ENCODE peak calls at places on chromosome 13, in seven cellular contexts. G is body of pancreas, Q is adrenal gland, Y is esophagus squamous epithelium, A is ovary, R is tibial nerve, P is A549. M is an unnamed sample.

GRCh38 chr13:45206340-45206739 is 5.5 kb upstream of the KCTD4 start:
- DNase-seq in G (no peak), P (peak), A (no peak), Y (no peak), R (no peak), Q (no peak), M (no peak)

GRCh38 chr13:58773280-58773859 is 1141.8 kb downstream of the PCDH17 start:
- DNase-seq in R (no peak), P (no peak), A (no peak), G (no peak), Y (no peak), Q (no peak), M (no peak)

GRCh38 chr13:85828094-85828684 is 29.0 kb upstream of the SLITRK6 start:
- DNase-seq in Q (no peak), P (peak), R (no peak), G (no peak), A (no peak), Y (no peak), M (peak)

GRCh38 chr13:67061750-67062149 is 168.4 kb downstream of the PCDH9 start:
- DNase-seq in Y (no peak), Q (no peak), R (no peak), G (no peak), P (no peak), A (no peak), M (no peak)

GRCh38 chr13:110230661-110231347 is 76.2 kb downstream of the COL4A1 start:
- DNase-seq in Y (no peak), Q (no peak), G (no peak), A (no peak), P (no peak), R (no peak), M (no peak)

GRCh38 chr13:54647275-54647674 is 1618.7 kb downstream of the OLFM4 start:
- DNase-seq in P (no peak), Y (no peak), A (no peak), G (no peak), Q (no peak), R (no peak), M (no peak)

GRCh38 chr13:76641056-76641455 is 245.1 kb downstream of the KCTD12 start:
- DNase-seq in A (no peak), P (no peak), Q (no peak), G (no peak), R (no peak), Y (no peak), M (no peak)

GRCh38 chr13:27022571-27023311 is 148.9 kb downstream of the USP12 start:
- DNase-seq in G (no peak), A (no peak), Q (no peak), R (no peak), P (peak), Y (no peak), M (peak)

GRCh38 chr13:29969286-29969685 is 118.9 kb upstream of the UBL3 start:
- DNase-seq in R (no peak), P (no peak), Q (no peak), Y (no peak), A (no peak), G (no peak), M (no peak)

GRCh38 chr13:91185294-91185863 is 162.1 kb upstream of the MIR17HG start:
- DNase-seq in Y (no peak), R (no peak), G (no peak), A (no peak), P (peak), Q (no peak), M (peak)

GRCh38 chr13:110521296-110521680 is 40.2 kb downstream of the RAB20 start:
- DNase-seq in R (no peak), Q (no peak), P (no peak), G (no peak), A (no peak), Y (no peak), M (no peak)

GRCh38 chr13:40251343-40252032 is 415.0 kb downstream of the FOXO1 start:
- DNase-seq in R (no peak), Q (no peak), G (no peak), A (no peak), P (no peak), Y (no peak), M (no peak)

GRCh38 chr13:20431080-20431479 is 94.6 kb downstream of the CRYL1 start:
- DNase-seq in A (no peak), G (no peak), R (no peak), Q (no peak), Y (no peak), P (no peak), M (no peak)

GRCh38 chr13:46210362-46211083 is 1.2 kb upstream of the LRRC63 start:
- DNase-seq in A (no peak), Q (no peak), G (no peak), R (no peak), P (no peak), Y (no peak), M (peak)

GRCh38 chr13:77692746-77693448 is 4.6 kb upstream of the SLAIN1 start:
- DNase-seq in Q (no peak), A (no peak), R (no peak), Y (no peak), P (no peak), G (no peak), M (no peak)

DNA sequence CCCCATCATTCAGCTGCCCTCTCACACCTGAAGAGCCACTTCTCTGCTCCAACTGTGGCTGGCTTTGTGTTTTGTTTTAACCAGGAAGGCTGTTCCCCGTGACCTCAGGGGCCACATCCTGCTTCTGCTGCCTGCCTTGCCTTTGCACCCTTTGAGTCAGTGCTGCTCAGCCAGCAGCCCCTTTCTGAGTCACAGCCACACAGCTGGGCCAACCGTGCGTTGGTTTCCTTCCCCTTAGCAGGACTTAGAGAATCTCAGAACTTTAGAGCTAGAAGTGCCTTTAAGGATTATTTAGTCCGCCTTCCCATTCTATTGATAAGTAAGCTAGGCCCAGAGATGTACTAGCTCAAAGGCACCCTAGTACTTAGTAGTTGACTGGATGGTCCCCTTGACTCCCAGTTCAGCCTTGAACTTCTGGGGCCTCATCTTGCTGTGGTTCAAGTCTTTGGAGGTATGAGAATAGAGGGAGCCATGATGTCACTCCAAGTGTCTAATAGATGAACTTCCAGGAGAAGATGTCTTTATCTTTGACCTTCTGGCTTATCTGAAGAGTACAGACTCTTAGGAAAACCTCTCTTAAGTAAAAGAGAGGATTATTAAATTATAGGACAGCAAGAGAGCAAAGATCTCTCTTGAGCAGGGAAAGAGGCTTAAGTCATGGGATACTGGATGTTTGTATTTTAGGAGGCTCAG is 8.0 kb downstream of the RGCC start:
- DNase-seq in G (peak), Y (peak), P (no peak), R (no peak), A (no peak), Q (peak), M (peak)
- TF ChIP-seq POLR2A in G (no peak), Y (peak), P (no peak), R (no peak), A (no peak), Q (no peak), M (no peak)

GRCh38 chr13:33083054-33083453 is 66.8 kb downstream of the KL start:
- DNase-seq in Q (no peak), R (no peak), G (no peak), Y (no peak), P (no peak), A (no peak), M (no peak)

GRCh38 chr13:33079960-33080359 is 63.7 kb downstream of the KL start:
- DNase-seq in P (no peak), G (no peak), A (no peak), Q (no peak), Y (no peak), R (no peak), M (no peak)

GRCh38 chr13:33081666-33082065 is 65.4 kb downstream of the KL start:
- DNase-seq in Q (no peak), G (no peak), Y (no peak), P (no peak), R (no peak), A (no peak), M (no peak)

GRCh38 chr13:33078268-33078667 is 62.0 kb downstream of the KL start:
- DNase-seq in G (no peak), Q (no peak), R (no peak), Y (no peak), P (no peak), A (no peak), M (no peak)

GRCh38 chr13:33080962-33081655 is 64.9 kb downstream of the KL start:
- DNase-seq in Y (no peak), Q (no peak), P (peak), G (no peak), R (no peak), A (no peak), M (no peak)
- TF ChIP-seq POLR2A in Y (no peak), Q (no peak), P (no peak), G (no peak), R (no peak), A (no peak), M (no peak)

DNA sequence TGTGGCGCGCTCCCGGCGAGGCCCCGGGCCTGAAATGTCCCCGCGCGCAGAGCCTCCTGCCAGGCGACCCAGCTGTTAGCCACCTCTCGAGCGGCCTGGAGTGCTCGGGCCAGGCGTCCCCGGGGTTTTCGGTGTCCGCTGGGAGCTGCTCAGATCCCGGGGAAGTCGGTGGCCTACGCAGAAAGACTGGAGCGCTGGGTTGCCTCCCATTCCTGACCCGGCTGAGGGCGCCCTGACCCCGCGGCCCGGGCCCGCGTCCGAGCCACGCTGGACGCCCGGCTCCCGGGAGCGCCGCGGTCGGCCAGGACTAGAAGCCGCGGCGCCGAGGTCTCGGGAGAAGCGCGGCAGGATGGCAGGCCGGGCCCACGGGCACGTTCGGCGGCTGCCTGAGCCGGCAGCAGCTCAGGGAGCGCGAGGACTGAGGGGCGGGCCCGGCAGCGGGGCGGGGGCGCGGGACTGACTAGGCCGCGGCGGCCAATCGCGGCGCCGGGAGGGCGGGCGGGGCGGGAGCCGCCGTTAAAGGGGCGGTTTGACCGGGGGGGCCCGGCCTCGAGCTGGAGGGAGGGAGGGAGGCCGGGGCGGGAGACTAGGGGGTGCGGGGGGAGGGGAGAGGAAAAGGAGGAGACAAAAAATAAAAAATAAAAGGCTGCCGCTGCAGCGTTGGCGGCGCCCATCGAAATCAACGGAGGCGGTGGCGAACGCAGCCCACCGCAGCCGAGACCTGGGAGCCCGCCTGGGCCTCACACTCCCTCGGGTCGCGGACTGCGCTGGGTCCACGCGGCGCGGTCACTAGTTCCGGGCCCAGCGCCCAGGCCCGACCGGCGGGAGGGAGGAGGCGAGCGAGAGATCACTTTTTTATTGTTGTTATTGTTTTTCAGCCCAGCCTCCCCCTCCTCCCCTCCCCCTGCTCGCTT is 1.1 kb upstream of the ZIC2 start:
- DNase-seq in Q (peak), G (peak), R (no peak), P (peak), A (no peak), Y (no peak), M (peak)
- TF ChIP-seq POLR2A in Q (no peak), G (no peak), R (no peak), P (peak), A (no peak), Y (no peak), M (no peak)

DNA sequence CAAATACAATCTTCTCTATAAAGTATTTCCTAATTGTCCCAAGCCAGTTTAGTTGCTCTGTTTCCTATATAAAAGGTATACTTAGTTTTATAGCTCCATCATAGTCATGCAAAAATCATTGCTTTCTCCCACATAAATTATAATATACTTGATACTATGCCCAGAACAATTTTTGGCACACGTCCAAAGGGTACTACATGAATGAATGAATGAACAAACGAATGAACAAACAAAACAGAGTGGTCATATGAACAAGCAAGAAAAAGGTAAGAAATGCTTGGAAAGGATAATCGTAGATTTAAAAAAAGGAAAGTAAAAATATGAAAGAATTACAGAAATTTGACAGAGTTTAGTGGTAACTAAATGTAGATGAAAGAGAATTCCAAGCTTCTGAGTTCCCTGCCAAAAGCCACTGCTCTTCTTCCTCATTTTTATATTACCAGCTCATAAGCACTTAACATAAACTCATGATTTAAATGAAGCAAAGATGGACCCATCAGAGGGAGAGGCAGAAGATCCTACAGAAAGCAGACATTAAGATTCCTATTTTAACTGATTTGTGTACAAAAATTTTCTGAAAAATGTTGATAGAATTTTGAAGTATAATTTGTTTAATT is 123.2 kb downstream of the ENOX1 start:
- DNase-seq in Q (no peak), G (no peak), P (no peak), A (no peak), Y (no peak), R (no peak), M (no peak)
- TF ChIP-seq POLR2A in Q (no peak), G (no peak), P (no peak), A (no peak), Y (no peak), R (no peak), M (no peak)

M was measured in erythroblast.